ENCODE peak calls at places on chromosomes 12 and 14, in five cellular contexts. V, L, X, R and Z are unnamed samples.
A peak's percentile ranks its signal among the peaks of the same experiment; 100 is the strongest.

GRCh38 chr12:27081668-27082091 is 698 bp downstream of the C12orf71 start:
- DNase-seq in V (peak; percentile 5), L (no peak), X (no peak), R (peak; percentile 20), Z (no peak)

GRCh38 chr12:108510836-108511235 is 4.2 kb upstream of the FICD start:
- DNase-seq in V (no peak), L (no peak), X (no peak), R (no peak), Z (no peak)

GRCh38 chr12:57983150-57983857 is 41.9 kb downstream of the ATP23 start:
- DNase-seq in V (no peak), L (no peak), X (no peak), R (no peak), Z (no peak)

GRCh38 chr14:59484611-59485174 is 376 bp downstream of the JKAMP start:
- DNase-seq in V (no peak), L (peak; percentile 16), X (peak; percentile 30), R (no peak), Z (no peak)

GRCh38 chr14:82725188-82725587 is 1191.5 kb upstream of the SEL1L start:
- DNase-seq in V (no peak), L (no peak), X (no peak), R (no peak), Z (no peak)

GRCh38 chr12:92178340-92178739 is 32.7 kb upstream of the BTG1 start:
- DNase-seq in V (no peak), L (no peak), X (no peak), R (no peak), Z (no peak)

GRCh38 chr14:76267322-76268012 is 108.5 kb upstream of the ESRRB start:
- DNase-seq in V (no peak), L (no peak), X (peak; percentile 25), R (no peak), Z (peak; percentile 39)

GRCh38 chr12:119804011-119804641 is 73.0 kb downstream of the CIT start:
- DNase-seq in V (peak; percentile 68), L (no peak), X (no peak), R (peak; percentile 67), Z (no peak)

GRCh38 chr14:33979613-33980276 is 28.9 kb upstream of the EGLN3 start:
- DNase-seq in V (no peak), L (peak; percentile 43), X (no peak), R (no peak), Z (no peak)

GRCh38 chr14:36585100-36585499 is 2.7 kb upstream of the NKX2-8 start:
- DNase-seq in V (no peak), L (no peak), X (no peak), R (no peak), Z (no peak)

GRCh38 chr12:1837541-1838206 is 17.3 kb downstream of the LRTM2 start:
- DNase-seq in V (no peak), L (no peak), X (no peak), R (no peak), Z (no peak)

GRCh38 chr12:66036317-66036716 is 94.2 kb downstream of the LLPH start:
- DNase-seq in V (no peak), L (no peak), X (no peak), R (no peak), Z (no peak)

GRCh38 chr14:93137864-93138263 is 22.1 kb upstream of the ITPK1 start:
- DNase-seq in V (no peak), L (no peak), X (no peak), R (peak; percentile 47), Z (no peak)

GRCh38 chr14:94653321-94653720 is 41.1 kb downstream of the SERPINA3 start:
- DNase-seq in V (no peak), L (no peak), X (no peak), R (no peak), Z (no peak)

GRCh38 chr14:91220581-91221000 is 23.9 kb downstream of the GPR68 start:
- DNase-seq in V (no peak), L (no peak), X (no peak), R (no peak), Z (no peak)

GRCh38 chr14:92472860-92473259 is 40.7 kb upstream of the RIN3 start:
- DNase-seq in V (no peak), L (no peak), X (no peak), R (no peak), Z (no peak)

GRCh38 chr14:65224799-65225198 is 122.5 kb upstream of the MAX start:
- DNase-seq in V (no peak), L (no peak), X (no peak), R (no peak), Z (no peak)

GRCh38 chr12:89770391-89770790 is 61.8 kb upstream of the ATP2B1 start:
- DNase-seq in V (no peak), L (no peak), X (no peak), R (no peak), Z (no peak)

GRCh38 chr14:55309761-55310365 is 38.6 kb downstream of the FBXO34 start:
- DNase-seq in V (no peak), L (no peak), X (no peak), R (no peak), Z (no peak)

GRCh38 chr14:76546426-76547221 is 170.7 kb downstream of the ESRRB start:
- DNase-seq in V (no peak), L (no peak), X (peak; percentile 25), R (peak; percentile 57), Z (peak; percentile 19)

GRCh38 chr12:112303004-112303403 is 79.2 kb downstream of the HECTD4 start:
- DNase-seq in V (no peak), L (peak; percentile 91), X (peak; percentile 37), R (no peak), Z (peak; percentile 40)

GRCh38 chr14:75566321-75566720 is 12.1 kb upstream of the FLVCR2 start:
- DNase-seq in V (no peak), L (no peak), X (no peak), R (no peak), Z (no peak)

GRCh38 chr12:31361730-31362114 is 35.8 kb upstream of the SINHCAF start:
- DNase-seq in V (no peak), L (no peak), X (no peak), R (no peak), Z (no peak)

GRCh38 chr14:41549282-41549681 is 57.4 kb upstream of the LRFN5 start:
- DNase-seq in V (no peak), L (no peak), X (no peak), R (no peak), Z (no peak)

GRCh38 chr12:95473440-95473946 is 459 bp upstream of the METAP2 start:
- DNase-seq in V (no peak), L (peak; percentile 13), X (peak; percentile 13), R (peak; percentile 42), Z (peak; percentile 27)

GRCh38 chr12:2169489-2169888 is 116.7 kb downstream of the CACNA1C start:
- DNase-seq in V (no peak), L (no peak), X (no peak), R (no peak), Z (no peak)

GRCh38 chr12:56128669-56129209 is 672 bp downstream of the ESYT1 start:
- DNase-seq in V (no peak), L (no peak), X (no peak), R (no peak), Z (no peak)

GRCh38 chr14:99572173-99572999 is 31.6 kb downstream of the CCDC85C start:
- DNase-seq in V (no peak), L (no peak), X (no peak), R (peak; percentile 84), Z (no peak)

GRCh38 chr14:99575043-99576023 is 28.7 kb downstream of the CCDC85C start:
- DNase-seq in V (no peak), L (no peak), X (no peak), R (peak; percentile 17), Z (no peak)

GRCh38 chr14:99573000-99573330 is 31.0 kb downstream of the CCDC85C start:
- DNase-seq in V (no peak), L (no peak), X (no peak), R (no peak), Z (no peak)

GRCh38 chr14:99573436-99574098 is 30.4 kb downstream of the CCDC85C start:
- DNase-seq in V (no peak), L (no peak), X (no peak), R (no peak), Z (no peak)

GRCh38 chr14:99574099-99574880 is 29.7 kb downstream of the CCDC85C start:
- DNase-seq in V (peak; percentile 44), L (no peak), X (no peak), R (no peak), Z (no peak)
- TF ChIP-seq POLR2A in V (no peak), L (no peak), X (no peak), R (no peak), Z (no peak)

DNA sequence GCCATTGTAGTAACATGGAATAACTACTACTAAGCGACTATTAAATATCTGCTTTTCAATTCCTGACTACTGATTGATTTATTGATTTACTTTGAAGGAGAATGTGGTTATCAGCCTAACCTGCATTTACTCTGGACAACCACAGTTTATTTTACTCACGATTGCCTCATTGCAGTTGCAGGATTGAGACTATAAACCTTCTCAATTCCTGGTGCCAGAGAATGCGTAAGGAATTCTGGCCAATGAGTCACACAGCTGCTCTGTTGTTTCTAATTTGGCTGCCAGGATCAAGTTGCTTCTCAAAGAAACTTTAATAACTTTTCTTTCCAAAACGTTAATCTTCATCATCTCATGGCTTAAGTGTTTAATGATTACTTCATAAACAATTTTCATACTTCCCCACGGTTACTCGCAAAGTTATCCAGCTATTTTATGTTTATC is 13.1 kb upstream of the TMTC1 start:
- DNase-seq in V (no peak), L (no peak), X (no peak), R (no peak), Z (no peak)
- TF ChIP-seq POLR2AphosphoS5 in V (no peak), L (no peak), X (no peak), R (no peak), Z (no peak)

DNA sequence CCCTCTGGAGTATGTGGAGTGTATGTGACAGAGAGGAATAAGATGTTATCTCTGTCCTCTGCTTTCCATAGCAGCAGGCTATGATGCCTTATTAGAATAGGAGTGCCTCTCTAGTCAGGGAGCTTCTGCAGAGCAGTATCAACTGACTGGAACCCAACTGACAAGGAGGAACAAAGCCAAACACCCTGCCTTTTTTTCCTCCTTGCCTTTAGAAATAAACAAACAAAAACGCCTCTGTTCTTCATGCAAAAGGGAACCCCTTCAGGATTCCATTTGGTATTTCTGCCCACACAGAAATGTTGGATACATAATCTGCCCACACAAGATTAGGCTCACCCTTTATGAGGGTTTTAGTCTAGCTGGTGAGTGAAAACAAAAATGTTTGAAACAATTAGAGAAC is 50.3 kb downstream of the VRK1 start:
- DNase-seq in V (no peak), L (no peak), X (no peak), R (no peak), Z (no peak)
- TF ChIP-seq TAF1 in V (no peak), L (no peak), X (no peak), R (no peak), Z (no peak)

DNA sequence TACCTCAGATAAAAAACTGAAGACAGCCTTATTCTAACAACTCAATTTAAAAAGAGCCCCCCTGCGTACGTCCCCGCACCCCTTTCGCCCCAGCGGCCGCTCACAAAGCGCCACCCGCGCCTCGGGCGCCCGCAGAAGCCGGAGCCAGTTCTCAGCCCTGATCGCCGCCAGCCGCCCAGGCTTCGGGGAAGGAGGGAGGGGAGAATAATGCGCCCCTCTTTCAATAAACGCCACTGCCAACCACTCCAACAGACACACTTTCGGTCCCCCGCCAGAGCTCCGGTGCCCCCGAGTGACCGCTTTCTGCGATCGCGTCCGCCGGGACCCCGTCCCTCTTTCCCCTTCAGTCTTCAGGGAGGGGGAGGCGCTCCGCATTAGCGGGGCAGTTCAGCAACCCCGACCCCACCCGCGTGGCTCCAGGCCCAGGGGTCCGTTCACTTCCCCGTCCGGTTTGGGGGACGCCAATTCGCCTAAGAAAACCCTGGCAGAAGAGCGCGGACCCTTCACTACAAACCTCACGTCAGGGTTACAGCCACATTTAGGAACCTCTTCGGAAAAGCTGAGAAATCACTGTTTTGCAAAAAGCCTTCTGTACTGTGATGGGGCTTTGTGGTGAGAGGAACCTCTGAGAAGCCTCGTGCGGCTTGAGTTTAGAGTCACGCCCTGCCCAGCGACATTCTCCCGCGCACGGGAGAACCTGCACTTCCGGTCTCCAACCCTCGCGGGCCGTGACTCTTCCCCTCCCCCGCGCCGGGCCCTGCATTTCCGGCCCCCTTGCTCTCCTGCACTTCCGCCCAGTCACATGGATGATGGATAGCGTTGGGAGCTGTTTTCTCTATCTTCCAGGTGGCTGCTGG is 18.7 kb downstream of the FOXG1 start:
- DNase-seq in V (no peak), L (no peak), X (peak; percentile 61), R (no peak), Z (no peak)
- TF ChIP-seq POLR2A in V (peak; percentile 30), L (no peak), X (peak; percentile 77), R (no peak), Z (peak; percentile 30)